ENCODE peak calls at places on chromosomes 2 and 18, in nine cellular contexts. H is thoracic aorta, V is IMR-90, S is CD14-positive monocyte, W is kidney epithelial cell, C is nephron progenitor cell, R is neural crest cell, Q is ovary, B is dorsolateral prefrontal cortex. D is an unnamed sample.

GRCh38 chr18:9417081-9417841 is 58.1 kb upstream of the RALBP1 start:
- DNase-seq in B (no peak), W (peak; percentile 69), C (no peak), R (no peak), H (no peak), V (peak; percentile 56), Q (peak; percentile 31), S (no peak), D (no peak)

GRCh38 chr2:128593518-128594272 is 275.0 kb upstream of the HS6ST1 start:
- DNase-seq in V (no peak), H (no peak), S (no peak), Q (no peak), W (peak; percentile 21), R (no peak), C (peak; percentile 45), B (no peak), D (no peak)

GRCh38 chr2:230692760-230693159 is 19.9 kb upstream of the CAB39 start:
- DNase-seq in R (no peak), S (no peak), H (no peak), B (no peak), C (no peak), W (no peak), V (peak; percentile 73), Q (no peak), D (no peak)

GRCh38 chr2:211434773-211435172 is 878.4 kb downstream of the CPS1 start:
- DNase-seq in V (no peak), Q (no peak), S (no peak), R (no peak), H (no peak), W (no peak), C (no peak), B (no peak), D (no peak)

GRCh38 chr18:12086249-12086648 is 7.4 kb upstream of the ANKRD62 start:
- DNase-seq in C (no peak), S (no peak), B (no peak), R (no peak), V (no peak), H (no peak), W (no peak), Q (no peak), D (no peak)

GRCh38 chr2:64888591-64889309 is 100.4 kb upstream of the SLC1A4 start:
- DNase-seq in H (no peak), B (no peak), C (no peak), R (no peak), S (no peak), V (peak; percentile 55), W (no peak), Q (no peak), D (no peak)

GRCh38 chr18:65750421-65751144 is at the start of gene CDH7:
- DNase-seq in B (peak; percentile 54), R (peak; percentile 49), C (peak; percentile 76), H (no peak), Q (no peak), S (no peak), V (no peak), W (no peak), D (no peak)

GRCh38 chr18:32072321-32072720 is 19.4 kb upstream of the RNF138 start:
- DNase-seq in S (no peak), Q (no peak), C (no peak), V (no peak), W (no peak), H (no peak), B (no peak), R (no peak), D (no peak)

GRCh38 chr18:62979172-62979571 is 263.8 kb downstream of the PHLPP1 start:
- DNase-seq in B (peak; percentile 84), W (no peak), V (peak; percentile 96), R (no peak), Q (peak; percentile 59), H (no peak), C (no peak), S (peak; percentile 64), D (no peak)

GRCh38 chr18:62537042-62537894 is 14.4 kb downstream of the ZCCHC2 start:
- DNase-seq in C (no peak), H (no peak), S (no peak), W (no peak), R (no peak), V (no peak), Q (no peak), B (no peak), D (no peak)

GRCh38 chr18:53909668-53910067 is 314.8 kb downstream of the MBD2 start:
- DNase-seq in S (no peak), R (no peak), Q (no peak), H (no peak), W (no peak), C (no peak), V (peak; percentile 1), B (no peak), D (no peak)

GRCh38 chr2:203720922-203721672 is 14.7 kb downstream of the CD28 start:
- DNase-seq in H (no peak), Q (no peak), C (no peak), B (no peak), V (no peak), W (no peak), S (no peak), R (no peak), D (no peak)

GRCh38 chr2:15964936-15965563 is 24.7 kb downstream of the MYCN start:
- DNase-seq in Q (no peak), H (no peak), R (no peak), B (no peak), C (no peak), V (no peak), S (no peak), W (no peak), D (no peak)

GRCh38 chr2:69122271-69122670 is 109.3 kb downstream of the ANTXR1 start:
- DNase-seq in B (no peak), W (peak; percentile 72), Q (no peak), S (no peak), R (no peak), H (no peak), V (peak; percentile 84), C (no peak), D (no peak)

GRCh38 chr2:236998250-236998649 is 87.4 kb upstream of the COPS8 start:
- DNase-seq in C (no peak), V (peak; percentile 9), H (no peak), S (no peak), B (no peak), Q (no peak), R (no peak), W (no peak), D (no peak)
- TF ChIP-seq CTCF in C (no peak), V (no peak), H (no peak), S (no peak), B (no peak), Q (no peak), R (no peak), W (no peak), D (no peak)

GRCh38 chr18:45282101-45282812 is 333.0 kb upstream of the SLC14A2 start:
- DNase-seq in R (no peak), S (no peak), B (no peak), Q (no peak), C (no peak), W (no peak), H (no peak), V (no peak), D (no peak)
- TF ChIP-seq CTCF in R (no peak), S (no peak), B (no peak), Q (no peak), C (no peak), W (no peak), H (no peak), V (no peak), D (no peak)

GRCh38 chr2:238512247-238512867 is 85.6 kb downstream of the ASB1 start:
- DNase-seq in Q (no peak), H (no peak), S (no peak), C (no peak), R (no peak), W (no peak), B (no peak), V (no peak), D (no peak)
- TF ChIP-seq CTCF in Q (no peak), H (no peak), S (no peak), C (no peak), R (no peak), W (no peak), B (no peak), V (no peak), D (no peak)

DNA sequence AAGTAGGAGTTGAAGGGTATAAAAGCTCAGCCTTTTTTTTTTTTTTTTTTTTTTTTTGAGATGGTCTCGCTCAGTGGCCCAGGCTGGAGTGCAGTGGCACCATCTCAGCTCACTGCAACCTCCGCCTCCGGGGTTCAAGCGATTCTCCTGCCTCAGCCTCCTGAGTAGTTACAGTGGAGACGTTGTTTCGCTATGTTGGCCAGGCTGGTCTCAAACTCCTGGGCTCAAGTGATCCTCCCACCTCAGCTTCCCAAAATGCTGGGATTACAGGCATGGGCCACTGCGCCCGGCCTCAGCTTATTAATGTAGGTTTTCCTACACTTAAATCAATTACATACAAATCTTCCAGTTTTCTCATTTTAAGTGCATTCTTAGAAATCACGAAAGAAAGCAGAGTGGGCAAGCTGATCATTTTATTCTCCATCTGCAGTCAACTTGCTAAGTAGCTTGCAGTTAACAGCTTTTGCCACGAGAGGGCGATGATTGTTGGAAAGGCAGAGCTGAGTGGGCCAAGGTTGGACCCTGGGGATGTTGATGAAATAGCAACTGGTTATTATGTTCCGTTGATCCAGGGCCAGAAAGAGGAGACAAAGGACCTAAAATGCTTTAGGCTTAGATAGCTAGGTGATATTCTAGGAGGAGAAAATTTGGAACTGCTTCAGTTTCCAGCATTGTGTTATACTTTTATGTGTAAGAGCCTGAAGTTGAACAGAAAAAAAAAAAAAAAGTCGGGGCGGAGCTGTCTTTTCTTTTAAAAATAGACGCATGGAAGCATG is 234.4 kb upstream of the EPAS1 start:
- DNase-seq in C (peak; percentile 81), H (peak; percentile 74), R (peak; percentile 78), S (peak; percentile 65), V (peak; percentile 87), Q (peak; percentile 85), B (peak; percentile 62), W (no peak), D (peak; percentile 93)
- TF ChIP-seq CTCF in C (peak; percentile 83), H (peak; percentile 90), R (peak; percentile 88), S (peak; percentile 89), V (peak; percentile 82), Q (peak; percentile 88), B (peak; percentile 90), W (peak; percentile 80), D (peak; percentile 32)

GRCh38 chr2:19746611-19747309 is 155.0 kb downstream of the TTC32 start:
- DNase-seq in R (peak; percentile 19), V (peak; percentile 25), S (no peak), C (peak; percentile 81), H (no peak), W (no peak), Q (no peak), B (no peak), D (no peak)
- TF ChIP-seq CTCF in R (peak; percentile 52), V (peak; percentile 50), S (no peak), C (peak; percentile 79), H (peak; percentile 40), W (peak; percentile 54), Q (no peak), B (peak; percentile 35), D (no peak)

GRCh38 chr2:71683070-71683469 is 229.7 kb downstream of the DYSF start:
- DNase-seq in Q (peak; percentile 12), V (no peak), H (no peak), B (peak; percentile 40), C (no peak), R (no peak), S (peak; percentile 23), W (no peak), D (no peak)
- TF ChIP-seq CTCF in Q (no peak), V (no peak), H (no peak), B (no peak), C (no peak), R (no peak), S (no peak), W (no peak), D (no peak)

D was measured in omental fat pad.